ENCODE peak calls at places on chromosomes 5 and 9, in six cellular contexts. One of them, this sample, is unnamed.
A peak's percentile ranks its signal among the peaks of the same experiment; 100 is the strongest.

GRCh38 chr9:104858846-104859245 is 69.1 kb downstream of the ABCA1 start:
- DNase-seq in HFFc6: peak; percentile 39
- DNase-seq in ELF-1: no peak
- DNase-seq in activated T-helper 1 cell treated with Interleukin-2 at 50 U/mL for 16 hours: no peak
- DNase-seq in GM03348: no peak
- DNase-seq in right atrium auricular region: no peak
- DNase-seq in this sample: no peak

GRCh38 chr5:165029471-165029870 is 1524.1 kb downstream of the MAT2B start:
- DNase-seq in activated T-helper 1 cell treated with Interleukin-2 at 50 U/mL for 16 hours: no peak
- DNase-seq in right atrium auricular region: no peak
- DNase-seq in ELF-1: peak; percentile 67
- DNase-seq in HFFc6: no peak
- DNase-seq in GM03348: no peak
- DNase-seq in this sample: no peak

GRCh38 chr9:121819511-121820231 is 168.2 kb downstream of the DAB2IP start:
- DNase-seq in activated T-helper 1 cell treated with Interleukin-2 at 50 U/mL for 16 hours: no peak
- DNase-seq in GM03348: peak; percentile 72
- DNase-seq in right atrium auricular region: no peak
- DNase-seq in HFFc6: peak; percentile 5
- DNase-seq in ELF-1: peak; percentile 87
- DNase-seq in this sample: no peak

GRCh38 chr5:133309166-133309791 is 257.5 kb downstream of the HSPA4 start:
- DNase-seq in HFFc6: no peak
- DNase-seq in activated T-helper 1 cell treated with Interleukin-2 at 50 U/mL for 16 hours: no peak
- DNase-seq in right atrium auricular region: no peak
- DNase-seq in GM03348: no peak
- DNase-seq in ELF-1: no peak
- DNase-seq in this sample: no peak

GRCh38 chr9:37963936-37964739 is 60.2 kb upstream of the SLC25A51 start:
- DNase-seq in activated T-helper 1 cell treated with Interleukin-2 at 50 U/mL for 16 hours: no peak
- DNase-seq in right atrium auricular region: no peak
- DNase-seq in GM03348: peak; percentile 82
- DNase-seq in ELF-1: no peak
- DNase-seq in HFFc6: peak; percentile 77
- DNase-seq in this sample: no peak

GRCh38 chr9:27340876-27341540 is 44.1 kb upstream of the EQTN start:
- DNase-seq in right atrium auricular region: no peak
- DNase-seq in activated T-helper 1 cell treated with Interleukin-2 at 50 U/mL for 16 hours: no peak
- DNase-seq in GM03348: peak; percentile 32
- DNase-seq in ELF-1: no peak
- DNase-seq in HFFc6: no peak
- DNase-seq in this sample: no peak

GRCh38 chr5:89983206-89983605 is 426.4 kb downstream of the CETN3 start:
- DNase-seq in HFFc6: no peak
- DNase-seq in GM03348: no peak
- DNase-seq in activated T-helper 1 cell treated with Interleukin-2 at 50 U/mL for 16 hours: no peak
- DNase-seq in ELF-1: no peak
- DNase-seq in right atrium auricular region: no peak
- DNase-seq in this sample: no peak

GRCh38 chr5:54080833-54081232 is 229.5 kb downstream of the ARL15 start:
- DNase-seq in ELF-1: no peak
- DNase-seq in HFFc6: no peak
- DNase-seq in GM03348: no peak
- DNase-seq in right atrium auricular region: no peak
- DNase-seq in activated T-helper 1 cell treated with Interleukin-2 at 50 U/mL for 16 hours: no peak
- DNase-seq in this sample: no peak

GRCh38 chr9:119963258-119963797 is 594.1 kb upstream of the BRINP1 start:
- DNase-seq in HFFc6: peak; percentile 87
- DNase-seq in activated T-helper 1 cell treated with Interleukin-2 at 50 U/mL for 16 hours: no peak
- DNase-seq in GM03348: peak; percentile 94
- DNase-seq in ELF-1: peak; percentile 78
- DNase-seq in right atrium auricular region: no peak
- DNase-seq in this sample: no peak

GRCh38 chr9:98231770-98232478 is 23.5 kb downstream of the TBC1D2 start:
- DNase-seq in GM03348: peak; percentile 81
- DNase-seq in right atrium auricular region: no peak
- DNase-seq in ELF-1: no peak
- DNase-seq in HFFc6: peak; percentile 79
- DNase-seq in activated T-helper 1 cell treated with Interleukin-2 at 50 U/mL for 16 hours: no peak
- DNase-seq in this sample: no peak

GRCh38 chr9:90007516-90008430 is 403.0 kb downstream of the GADD45G start:
- DNase-seq in right atrium auricular region: no peak
- DNase-seq in activated T-helper 1 cell treated with Interleukin-2 at 50 U/mL for 16 hours: no peak
- DNase-seq in GM03348: peak; percentile 68
- DNase-seq in ELF-1: peak; percentile 72
- DNase-seq in HFFc6: no peak
- DNase-seq in this sample: no peak

GRCh38 chr5:133140311-133140710 is 88.5 kb downstream of the HSPA4 start:
- DNase-seq in ELF-1: no peak
- DNase-seq in HFFc6: no peak
- DNase-seq in right atrium auricular region: no peak
- DNase-seq in GM03348: no peak
- DNase-seq in activated T-helper 1 cell treated with Interleukin-2 at 50 U/mL for 16 hours: no peak
- DNase-seq in this sample: no peak

GRCh38 chr5:179195561-179196419 is 135.6 kb downstream of the ZNF354C start:
- DNase-seq in activated T-helper 1 cell treated with Interleukin-2 at 50 U/mL for 16 hours: no peak
- DNase-seq in ELF-1: no peak
- DNase-seq in right atrium auricular region: no peak
- DNase-seq in HFFc6: no peak
- DNase-seq in GM03348: no peak
- DNase-seq in this sample: no peak

GRCh38 chr9:110081395-110081794 is 126.6 kb downstream of the C9orf152 start:
- DNase-seq in activated T-helper 1 cell treated with Interleukin-2 at 50 U/mL for 16 hours: no peak
- DNase-seq in right atrium auricular region: no peak
- DNase-seq in GM03348: peak; percentile 63
- DNase-seq in ELF-1: no peak
- DNase-seq in HFFc6: peak; percentile 62
- DNase-seq in this sample: no peak

GRCh38 chr5:135266301-135266630 is 132.8 kb downstream of the MACROH2A1 start:
- DNase-seq in HFFc6: no peak
- DNase-seq in activated T-helper 1 cell treated with Interleukin-2 at 50 U/mL for 16 hours: no peak
- DNase-seq in ELF-1: no peak
- DNase-seq in GM03348: no peak
- DNase-seq in right atrium auricular region: no peak
- DNase-seq in this sample: no peak

GRCh38 chr9:87512321-87512720 is 14.7 kb downstream of the DAPK1 start:
- DNase-seq in ELF-1: no peak
- DNase-seq in right atrium auricular region: no peak
- DNase-seq in GM03348: no peak
- DNase-seq in activated T-helper 1 cell treated with Interleukin-2 at 50 U/mL for 16 hours: no peak
- DNase-seq in HFFc6: no peak
- DNase-seq in this sample: no peak

GRCh38 chr9:72769546-72769945 is 183.3 kb downstream of the ALDH1A1 start:
- DNase-seq in right atrium auricular region: no peak
- DNase-seq in HFFc6: no peak
- DNase-seq in ELF-1: peak; percentile 45
- DNase-seq in activated T-helper 1 cell treated with Interleukin-2 at 50 U/mL for 16 hours: no peak
- DNase-seq in GM03348: no peak
- DNase-seq in this sample: no peak

GRCh38 chr5:143653256-143653655 is 158.7 kb upstream of the HMHB1 start:
- DNase-seq in HFFc6: no peak
- DNase-seq in GM03348: no peak
- DNase-seq in ELF-1: no peak
- DNase-seq in activated T-helper 1 cell treated with Interleukin-2 at 50 U/mL for 16 hours: no peak
- DNase-seq in right atrium auricular region: no peak
- DNase-seq in this sample: no peak

GRCh38 chr9:77011973-77012817 is 7.3 kb upstream of the FOXB2 start:
- DNase-seq in HFFc6: no peak
- DNase-seq in GM03348: peak; percentile 66
- DNase-seq in right atrium auricular region: peak; percentile 43
- DNase-seq in activated T-helper 1 cell treated with Interleukin-2 at 50 U/mL for 16 hours: peak; percentile 29
- DNase-seq in ELF-1: peak; percentile 95
- DNase-seq in this sample: peak; percentile 31

GRCh38 chr5:179836225-179837019 is 15.7 kb downstream of the SQSTM1 start:
- DNase-seq in GM03348: no peak
- DNase-seq in activated T-helper 1 cell treated with Interleukin-2 at 50 U/mL for 16 hours: peak; percentile 37
- DNase-seq in ELF-1: no peak
- DNase-seq in right atrium auricular region: no peak
- DNase-seq in HFFc6: no peak
- DNase-seq in this sample: no peak